ENCODE peak calls at places on chromosomes 3 and 15, in six cellular contexts. C is nephron progenitor cell; G is activated naive CD8-positive, alpha-beta T cell treated with anti-CD3 and anti-CD28 coated beads, Interleukin-2, amount 10 ng/mL, durations not matched to agents 7 days and 5 days; S is islet precursor cell; W is H7; K is effector CD4-positive, alpha-beta T cell. N is an unnamed sample.

GRCh38 chr3:4977001-4977888 is 2.0 kb upstream of the BHLHE40 start:
- DNase-seq in S (peak; percentile 96), C (peak; percentile 71), G (peak; percentile 69), K (peak; percentile 33), W (peak; percentile 64), N (peak; percentile 42)

GRCh38 chr3:73389104-73389809 is 235.5 kb downstream of the PDZRN3 start:
- DNase-seq in S (no peak), G (no peak), K (no peak), C (no peak), W (no peak), N (no peak)

GRCh38 chr15:59400103-59400813 is 27.6 kb upstream of the MYO1E start:
- DNase-seq in W (no peak), C (no peak), G (no peak), S (no peak), K (no peak), N (no peak)

GRCh38 chr3:177724020-177724638 is 526.8 kb upstream of the TBL1XR1 start:
- DNase-seq in W (no peak), G (no peak), K (no peak), S (no peak), C (no peak), N (no peak)

GRCh38 chr3:12312010-12312409 is 23.1 kb downstream of the PPARG start:
- DNase-seq in K (no peak), W (no peak), C (no peak), G (no peak), S (no peak), N (no peak)

GRCh38 chr3:126955004-126955790 is 27.7 kb upstream of the PLXNA1 start:
- DNase-seq in S (no peak), W (no peak), C (no peak), K (no peak), G (no peak), N (no peak)

GRCh38 chr15:34018021-34018645 is 20.9 kb downstream of the AVEN start:
- DNase-seq in W (no peak), S (no peak), C (no peak), K (no peak), G (peak; percentile 70), N (no peak)

GRCh38 chr15:44064706-44065105 is 130.4 kb downstream of the FRMD5 start:
- DNase-seq in G (no peak), W (no peak), S (no peak), C (no peak), K (no peak), N (no peak)

GRCh38 chr3:196198081-196198675 is 13.0 kb downstream of the ZDHHC19 start:
- DNase-seq in S (no peak), C (no peak), G (no peak), W (no peak), K (no peak), N (no peak)

GRCh38 chr3:80060664-80061063 is 292.9 kb upstream of the ROBO1 start:
- DNase-seq in G (no peak), K (no peak), W (no peak), C (no peak), S (no peak), N (no peak)

GRCh38 chr3:53589201-53589600 is 94.8 kb downstream of the CACNA1D start:
- DNase-seq in W (no peak), G (no peak), S (no peak), K (no peak), C (no peak), N (no peak)

GRCh38 chr15:39720721-39721611 is 61.7 kb downstream of the FSIP1 start:
- DNase-seq in C (no peak), S (no peak), K (no peak), G (no peak), W (no peak), N (no peak)

GRCh38 chr3:58034738-58035511 is 26.7 kb downstream of the FLNB start:
- DNase-seq in W (no peak), S (peak; percentile 72), G (no peak), C (no peak), K (peak; percentile 33), N (no peak)

GRCh38 chr3:125052671-125053303 is 3.0 kb downstream of the HEG1 start:
- DNase-seq in G (no peak), W (no peak), S (peak; percentile 75), C (no peak), K (no peak), N (no peak)

GRCh38 chr3:12973827-12974226 is 99.4 kb downstream of the IQSEC1 start:
- DNase-seq in G (no peak), W (no peak), S (no peak), K (no peak), C (no peak), N (no peak)

GRCh38 chr15:94844533-94845390 is 613.4 kb downstream of the MCTP2 start:
- DNase-seq in G (peak; percentile 52), W (peak; percentile 89), S (peak; percentile 84), K (no peak), C (peak; percentile 68), N (peak; percentile 81)

GRCh38 chr3:179853176-179853575 is 183.6 kb downstream of the PEX5L start:
- DNase-seq in C (no peak), W (no peak), G (no peak), S (no peak), K (no peak), N (no peak)

GRCh38 chr15:73851679-73852078 is 21.7 kb upstream of the TBC1D21 start:
- DNase-seq in C (peak; percentile 89), S (peak; percentile 80), K (peak; percentile 6), W (peak; percentile 82), G (peak; percentile 63), N (peak; percentile 84)

GRCh38 chr3:161333696-161334095 is 37.6 kb downstream of the SPTSSB start:
- DNase-seq in W (no peak), G (no peak), S (no peak), K (no peak), C (no peak), N (no peak)

GRCh38 chr15:76861815-76862397 is 43.2 kb downstream of the SCAPER start:
- DNase-seq in G (no peak), S (no peak), W (no peak), K (no peak), C (no peak), N (no peak)

GRCh38 chr3:42747581-42747980 is 25.5 kb downstream of the CCDC13 start:
- DNase-seq in S (peak; percentile 30), C (no peak), G (no peak), W (no peak), K (peak; percentile 13), N (no peak)

GRCh38 chr3:13235079-13235478 is 161.8 kb upstream of the IQSEC1 start:
- DNase-seq in G (peak; percentile 70), W (peak; percentile 68), K (no peak), S (no peak), C (no peak), N (no peak)

GRCh38 chr3:136750922-136751258 is 1.3 kb downstream of the STAG1 start:
- DNase-seq in W (no peak), C (no peak), K (no peak), G (no peak), S (no peak), N (no peak)

GRCh38 chr15:38454687-38455071 is 752 bp downstream of the FAM98B start:
- DNase-seq in W (peak; percentile 14), C (no peak), G (no peak), S (no peak), K (no peak), N (no peak)

GRCh38 chr3:23256741-23257435 is 53.8 kb downstream of the UBE2E2 start:
- DNase-seq in C (no peak), G (no peak), S (no peak), K (no peak), W (no peak), N (no peak)

GRCh38 chr15:78167227-78167888 is 18.2 kb downstream of the IDH3A start:
- DNase-seq in C (no peak), G (no peak), S (no peak), W (no peak), K (no peak), N (no peak)

GRCh38 chr3:142574665-142575064 is 3.9 kb downstream of the ATR start:
- DNase-seq in K (no peak), C (no peak), G (no peak), W (no peak), S (no peak), N (no peak)

GRCh38 chr3:7309707-7310106 is 448.8 kb downstream of the GRM7 start:
- DNase-seq in W (no peak), K (no peak), C (no peak), G (no peak), S (peak; percentile 93), N (no peak)

GRCh38 chr15:61421470-61421869 is 192.4 kb upstream of the RORA start:
- DNase-seq in K (no peak), W (no peak), C (no peak), G (no peak), S (no peak), N (no peak)

GRCh38 chr3:111676177-111677021 is 81.3 kb upstream of the ZBED2 start:
- DNase-seq in W (no peak), K (no peak), C (no peak), S (no peak), G (no peak), N (no peak)

GRCh38 chr15:31871159-31871886 is 159.0 kb upstream of the CHRNA7 start:
- DNase-seq in K (no peak), W (no peak), G (no peak), C (no peak), S (no peak), N (no peak)

GRCh38 chr3:197718904-197719303 is 17.8 kb downstream of the RUBCN start:
- DNase-seq in S (peak; percentile 88), W (no peak), C (no peak), K (no peak), G (no peak), N (peak; percentile 36)

GRCh38 chr3:176992565-176992964 is 204.7 kb downstream of the TBL1XR1 start:
- DNase-seq in S (no peak), C (no peak), W (no peak), K (no peak), G (no peak), N (peak; percentile 58)

GRCh38 chr3:37217098-37217849 is 42.9 kb upstream of the LRRFIP2 start:
- DNase-seq in W (no peak), G (no peak), S (no peak), K (no peak), C (no peak), N (no peak)

GRCh38 chr15:59516655-59517461 is 78.9 kb downstream of the FAM81A start:
- DNase-seq in S (no peak), W (no peak), C (no peak), K (no peak), G (no peak), N (no peak)

GRCh38 chr15:60397772-60398445 is at the start of gene ANXA2:
- DNase-seq in K (peak; percentile 78), W (peak; percentile 95), S (peak; percentile 94), G (peak; percentile 85), C (peak; percentile 57), N (peak; percentile 83)

N was measured in iPS-NIHi11.